ENCODE peak calls at places on chromosomes 13 and 19, in eight cellular contexts. One of them, this sample, is unnamed. For H3K36me3, the result is how much of the 10 kb centered on the place peaks cover.

GRCh38 chr13:108915095-108915633 is 285.8 kb downstream of the MYO16 start:
- DNase-seq in mammary epithelial cell: peak
- DNase-seq in neural progenitor cell: no peak
- DNase-seq in endodermal cell: no peak
- DNase-seq in mesenchymal stem cell: peak
- DNase-seq in GM23248: peak
- DNase-seq in colonic mucosa: no peak
- DNase-seq in neuronal stem cell: no peak
- DNase-seq in this sample: peak

GRCh38 chr19:1154731-1155351 is 19.2 kb downstream of the SBNO2 start:
- DNase-seq in neuronal stem cell: no peak
- DNase-seq in endodermal cell: no peak
- DNase-seq in mammary epithelial cell: peak
- DNase-seq in colonic mucosa: peak
- DNase-seq in GM23248: peak
- DNase-seq in neural progenitor cell: no peak
- DNase-seq in mesenchymal stem cell: peak
- DNase-seq in this sample: peak

GRCh38 chr13:52852444-52852843 is 4.0 kb upstream of the PCDH8 start:
- DNase-seq in mesenchymal stem cell: no peak
- DNase-seq in GM23248: no peak
- DNase-seq in endodermal cell: no peak
- DNase-seq in neuronal stem cell: no peak
- DNase-seq in neural progenitor cell: no peak
- DNase-seq in mammary epithelial cell: no peak
- DNase-seq in colonic mucosa: no peak
- DNase-seq in this sample: no peak

GRCh38 chr13:51612867-51613266 is 28.6 kb downstream of the WDFY2 start:
- DNase-seq in endodermal cell: no peak
- DNase-seq in neural progenitor cell: no peak
- DNase-seq in GM23248: no peak
- DNase-seq in mesenchymal stem cell: no peak
- DNase-seq in neuronal stem cell: no peak
- DNase-seq in colonic mucosa: no peak
- DNase-seq in mammary epithelial cell: no peak
- DNase-seq in this sample: no peak

GRCh38 chr13:73938375-73939070 is 195.7 kb downstream of the KLF12 start:
- DNase-seq in neuronal stem cell: peak
- DNase-seq in mesenchymal stem cell: peak
- DNase-seq in neural progenitor cell: no peak
- DNase-seq in colonic mucosa: no peak
- DNase-seq in GM23248: peak
- DNase-seq in mammary epithelial cell: peak
- DNase-seq in endodermal cell: peak
- DNase-seq in this sample: peak

GRCh38 chr19:17061691-17062090 is 13.6 kb downstream of the HAUS8 start:
- DNase-seq in mesenchymal stem cell: no peak
- DNase-seq in neural progenitor cell: no peak
- DNase-seq in endodermal cell: no peak
- DNase-seq in mammary epithelial cell: no peak
- DNase-seq in neuronal stem cell: no peak
- DNase-seq in GM23248: no peak
- DNase-seq in colonic mucosa: peak
- DNase-seq in this sample: no peak

GRCh38 chr19:35750167-35750566 is 1.8 kb downstream of the LIN37 start:
- DNase-seq in endodermal cell: no peak
- DNase-seq in colonic mucosa: no peak
- DNase-seq in neural progenitor cell: no peak
- DNase-seq in mammary epithelial cell: no peak
- DNase-seq in GM23248: no peak
- DNase-seq in neuronal stem cell: no peak
- DNase-seq in mesenchymal stem cell: no peak
- DNase-seq in this sample: no peak

GRCh38 chr19:14497347-14497921 is 1.5 kb upstream of the GIPC1 start:
- DNase-seq in endodermal cell: no peak
- DNase-seq in GM23248: peak
- DNase-seq in neural progenitor cell: no peak
- DNase-seq in colonic mucosa: peak
- DNase-seq in mammary epithelial cell: no peak
- DNase-seq in mesenchymal stem cell: no peak
- DNase-seq in neuronal stem cell: no peak
- DNase-seq in this sample: no peak

GRCh38 chr13:65868106-65868505 is 1362.0 kb downstream of the PCDH9 start:
- DNase-seq in neural progenitor cell: no peak
- DNase-seq in mammary epithelial cell: no peak
- DNase-seq in mesenchymal stem cell: no peak
- DNase-seq in colonic mucosa: no peak
- DNase-seq in endodermal cell: no peak
- DNase-seq in GM23248: no peak
- DNase-seq in neuronal stem cell: no peak
- DNase-seq in this sample: no peak

GRCh38 chr13:31029129-31029528 is 96.7 kb downstream of the TEX26 start:
- DNase-seq in endodermal cell: no peak
- DNase-seq in GM23248: peak
- DNase-seq in neural progenitor cell: no peak
- DNase-seq in mammary epithelial cell: no peak
- DNase-seq in colonic mucosa: no peak
- DNase-seq in mesenchymal stem cell: no peak
- DNase-seq in neuronal stem cell: no peak
- DNase-seq in this sample: no peak

GRCh38 chr13:103164239-103164638 is 98.0 kb upstream of the SLC10A2 start:
- DNase-seq in GM23248: no peak
- DNase-seq in endodermal cell: no peak
- DNase-seq in neuronal stem cell: no peak
- DNase-seq in colonic mucosa: no peak
- DNase-seq in mesenchymal stem cell: no peak
- DNase-seq in mammary epithelial cell: no peak
- DNase-seq in neural progenitor cell: no peak
- DNase-seq in this sample: no peak

GRCh38 chr19:33242911-33243310 is 17.3 kb upstream of the SLC7A10 start:
- DNase-seq in mammary epithelial cell: no peak
- DNase-seq in GM23248: no peak
- DNase-seq in colonic mucosa: no peak
- DNase-seq in mesenchymal stem cell: no peak
- DNase-seq in neural progenitor cell: no peak
- DNase-seq in neuronal stem cell: no peak
- DNase-seq in endodermal cell: no peak
- DNase-seq in this sample: no peak

GRCh38 chr13:52846567-52847321 is 1.7 kb downstream of the PCDH8 start:
- DNase-seq in neuronal stem cell: peak
- DNase-seq in mammary epithelial cell: peak
- DNase-seq in colonic mucosa: peak
- DNase-seq in endodermal cell: peak
- DNase-seq in mesenchymal stem cell: no peak
- DNase-seq in neural progenitor cell: peak
- DNase-seq in GM23248: peak
- DNase-seq in this sample: no peak

GRCh38 chr13:36769545-36769944 is 49.5 kb upstream of the RFXAP start:
- DNase-seq in mammary epithelial cell: no peak
- DNase-seq in endodermal cell: no peak
- DNase-seq in GM23248: no peak
- DNase-seq in neuronal stem cell: no peak
- DNase-seq in colonic mucosa: no peak
- DNase-seq in mesenchymal stem cell: no peak
- DNase-seq in neural progenitor cell: no peak
- DNase-seq in this sample: no peak

GRCh38 chr19:8459520-8460260 is 14.9 kb downstream of the HNRNPM start:
- DNase-seq in endodermal cell: no peak
- DNase-seq in mammary epithelial cell: no peak
- DNase-seq in neural progenitor cell: no peak
- DNase-seq in mesenchymal stem cell: peak
- DNase-seq in neuronal stem cell: no peak
- DNase-seq in colonic mucosa: no peak
- DNase-seq in GM23248: peak
- DNase-seq in this sample: peak

GRCh38 chr19:51448011-51448744 is 10.1 kb downstream of the SIGLEC8 start:
- DNase-seq in endodermal cell: no peak
- DNase-seq in neuronal stem cell: no peak
- DNase-seq in mesenchymal stem cell: no peak
- DNase-seq in GM23248: no peak
- DNase-seq in neural progenitor cell: no peak
- DNase-seq in mammary epithelial cell: no peak
- DNase-seq in colonic mucosa: no peak
- DNase-seq in this sample: no peak

DNA sequence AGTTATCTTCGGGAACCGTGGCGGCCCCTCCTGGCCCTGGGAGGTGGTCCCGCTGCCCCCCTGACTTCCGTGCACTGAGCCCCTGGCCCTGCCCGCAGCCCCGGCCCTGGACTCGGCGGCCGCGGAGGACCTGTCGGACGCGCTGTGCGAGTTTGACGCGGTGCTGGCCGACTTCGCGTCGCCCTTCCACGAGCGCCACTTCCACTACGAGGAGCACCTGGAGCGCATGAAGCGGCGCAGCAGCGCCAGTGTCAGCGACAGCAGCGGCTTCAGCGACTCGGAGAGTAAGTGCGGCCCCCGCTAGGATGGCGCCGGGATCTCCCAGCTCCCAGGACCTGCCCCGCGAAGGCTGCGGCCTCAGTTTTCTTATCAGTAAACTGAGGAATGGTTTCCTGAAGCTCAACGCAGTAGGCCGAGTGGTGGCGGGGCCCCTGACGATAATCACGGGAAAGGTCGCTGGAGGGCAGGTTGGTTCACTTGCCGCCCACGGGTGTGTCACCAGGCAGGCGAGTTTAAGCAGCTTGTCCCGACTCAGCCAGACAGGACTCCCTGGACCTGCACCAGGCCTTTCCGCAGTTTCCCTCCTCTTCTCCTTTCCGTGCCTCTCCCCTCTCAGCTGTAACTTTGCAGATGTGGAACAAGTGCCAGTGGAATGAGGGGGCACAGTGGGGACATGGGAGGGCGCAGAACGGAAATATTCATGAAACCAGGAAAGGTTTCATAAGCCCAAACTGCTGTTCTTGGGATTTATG is 1.0 kb downstream of the RGCC start:
- DNase-seq in endodermal cell: peak
- DNase-seq in neural progenitor cell: peak
- DNase-seq in neuronal stem cell: no peak
- DNase-seq in colonic mucosa: peak
- DNase-seq in GM23248: peak
- DNase-seq in mammary epithelial cell: peak
- DNase-seq in mesenchymal stem cell: peak
- DNase-seq in this sample: peak
- H3K9ac ChIP-seq in endodermal cell: no peak
- H3K9ac ChIP-seq in neural progenitor cell: no peak
- H3K9ac ChIP-seq in neuronal stem cell: peak
- H3K9ac ChIP-seq in colonic mucosa: peak
- H3K9ac ChIP-seq in GM23248: peak
- H3K9ac ChIP-seq in mammary epithelial cell: peak
- H3K9ac ChIP-seq in mesenchymal stem cell: peak
- H3K9ac ChIP-seq in this sample: peak

GRCh38 chr19:41355802-41356201 is 2.1 kb upstream of the TGFB1 start:
- DNase-seq in GM23248: no peak
- DNase-seq in neuronal stem cell: no peak
- DNase-seq in neural progenitor cell: no peak
- DNase-seq in mesenchymal stem cell: no peak
- DNase-seq in colonic mucosa: no peak
- DNase-seq in endodermal cell: no peak
- DNase-seq in mammary epithelial cell: no peak
- DNase-seq in this sample: no peak

GRCh38 chr19:41354343-41354974 is 737 bp upstream of the TGFB1 start:
- DNase-seq in colonic mucosa: peak
- DNase-seq in neural progenitor cell: no peak
- DNase-seq in mesenchymal stem cell: no peak
- DNase-seq in GM23248: no peak
- DNase-seq in neuronal stem cell: no peak
- DNase-seq in endodermal cell: no peak
- DNase-seq in mammary epithelial cell: no peak
- DNase-seq in this sample: no peak

GRCh38 chr19:41353466-41354342 is at the start of gene TGFB1:
- DNase-seq in endodermal cell: peak
- DNase-seq in mesenchymal stem cell: peak
- DNase-seq in neuronal stem cell: peak
- DNase-seq in colonic mucosa: peak
- DNase-seq in GM23248: peak
- DNase-seq in mammary epithelial cell: peak
- DNase-seq in neural progenitor cell: peak
- DNase-seq in this sample: peak

GRCh38 chr19:41356984-41357739 is 3.4 kb upstream of the TGFB1 start:
- DNase-seq in neuronal stem cell: no peak
- DNase-seq in neural progenitor cell: no peak
- DNase-seq in mesenchymal stem cell: no peak
- DNase-seq in endodermal cell: no peak
- DNase-seq in colonic mucosa: no peak
- DNase-seq in mammary epithelial cell: no peak
- DNase-seq in GM23248: no peak
- DNase-seq in this sample: no peak

DNA sequence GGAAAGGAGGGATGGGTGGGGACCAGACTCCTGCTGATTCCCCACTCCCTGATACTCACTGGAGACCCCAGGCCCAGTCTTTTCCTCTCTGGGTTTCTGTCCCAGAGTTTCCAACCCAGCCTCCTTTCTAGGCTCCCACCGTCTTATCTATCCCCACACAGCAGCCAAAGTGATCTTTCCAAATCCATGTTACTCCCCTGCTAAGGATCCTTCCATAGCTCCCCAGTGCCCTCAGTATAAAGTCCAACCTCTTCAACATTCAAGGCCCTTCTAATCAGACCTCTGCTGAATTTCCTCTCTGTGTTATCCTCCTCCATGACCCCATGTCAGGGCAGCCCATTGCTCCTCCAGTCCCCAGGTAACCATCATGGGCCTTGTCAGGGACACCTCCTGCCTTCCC is 1.3 kb upstream of the TGFB1 start:
- DNase-seq in mesenchymal stem cell: no peak
- DNase-seq in endodermal cell: no peak
- DNase-seq in neural progenitor cell: no peak
- DNase-seq in colonic mucosa: no peak
- DNase-seq in neuronal stem cell: no peak
- DNase-seq in mammary epithelial cell: no peak
- DNase-seq in GM23248: no peak
- DNase-seq in this sample: no peak
- H3K4me3 ChIP-seq in mesenchymal stem cell: no peak
- H3K4me3 ChIP-seq in endodermal cell: no peak
- H3K4me3 ChIP-seq in neural progenitor cell: no peak
- H3K4me3 ChIP-seq in colonic mucosa: no peak
- H3K4me3 ChIP-seq in neuronal stem cell: no peak
- H3K4me3 ChIP-seq in mammary epithelial cell: no peak
- H3K4me3 ChIP-seq in GM23248: no peak
- H3K4me3 ChIP-seq in this sample: no peak

DNA sequence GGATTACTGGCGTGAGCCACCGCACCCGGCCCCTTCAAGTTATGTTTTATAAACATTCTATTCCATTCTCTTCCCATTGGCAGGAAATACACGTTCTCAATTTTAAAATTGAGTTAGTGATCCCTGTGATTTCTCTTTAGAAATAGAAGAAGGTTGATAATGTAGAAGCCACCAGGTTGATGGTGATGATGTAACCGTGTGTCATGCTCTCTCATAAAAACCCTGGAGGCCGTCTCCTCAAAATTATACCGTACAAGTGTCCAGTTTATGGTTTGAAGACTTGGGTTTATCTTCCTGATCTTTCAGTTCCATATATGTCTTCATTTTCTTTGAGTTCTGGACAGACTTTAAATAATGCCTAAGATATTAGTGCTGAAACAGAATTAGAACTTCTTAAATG is 32.2 kb downstream of the COG3 start:
- DNase-seq in neuronal stem cell: no peak
- DNase-seq in mammary epithelial cell: peak
- DNase-seq in mesenchymal stem cell: no peak
- DNase-seq in endodermal cell: no peak
- DNase-seq in colonic mucosa: no peak
- DNase-seq in neural progenitor cell: no peak
- DNase-seq in GM23248: no peak
- DNase-seq in this sample: no peak
- H3K36me3 ChIP-seq in neuronal stem cell: under half
- H3K36me3 ChIP-seq in mammary epithelial cell: under half
- H3K36me3 ChIP-seq in mesenchymal stem cell: half or more
- H3K36me3 ChIP-seq in endodermal cell: half or more
- H3K36me3 ChIP-seq in colonic mucosa: under half
- H3K36me3 ChIP-seq in neural progenitor cell: under half
- H3K36me3 ChIP-seq in GM23248: under half
- H3K36me3 ChIP-seq in this sample: half or more

GRCh38 chr19:46023311-46023779 is 492 bp upstream of the PGLYRP1 start:
- DNase-seq in mammary epithelial cell: no peak
- DNase-seq in mesenchymal stem cell: no peak
- DNase-seq in neuronal stem cell: no peak
- DNase-seq in neural progenitor cell: no peak
- DNase-seq in GM23248: no peak
- DNase-seq in endodermal cell: no peak
- DNase-seq in colonic mucosa: no peak
- DNase-seq in this sample: no peak
- H3K9ac ChIP-seq in mammary epithelial cell: no peak
- H3K9ac ChIP-seq in mesenchymal stem cell: no peak
- H3K9ac ChIP-seq in neuronal stem cell: no peak
- H3K9ac ChIP-seq in neural progenitor cell: no peak
- H3K9ac ChIP-seq in GM23248: no peak
- H3K9ac ChIP-seq in endodermal cell: no peak
- H3K9ac ChIP-seq in colonic mucosa: no peak
- H3K9ac ChIP-seq in this sample: no peak

This sample was measured in adipocyte.